ENCODE peak calls at places on chromosomes 5 and 9, in ten cellular contexts. One of them, this sample, is unnamed.

GRCh38 chr5:131258733-131259132 is 5.1 kb upstream of the CDC42SE2 start:
- DNase-seq in A549: no peak
- DNase-seq in adrenal gland: no peak
- DNase-seq in spleen: no peak
- DNase-seq in Peyer's patch: no peak
- DNase-seq in ovary: no peak
- DNase-seq in uterus: no peak
- DNase-seq in GM12891: no peak
- DNase-seq in body of pancreas: no peak
- DNase-seq in upper lobe of left lung: no peak
- DNase-seq in this sample: no peak

GRCh38 chr5:34652466-34652865 is 3.7 kb upstream of the RAI14 start:
- DNase-seq in A549: no peak
- DNase-seq in adrenal gland: no peak
- DNase-seq in spleen: no peak
- DNase-seq in Peyer's patch: no peak
- DNase-seq in ovary: no peak
- DNase-seq in uterus: no peak
- DNase-seq in GM12891: no peak
- DNase-seq in body of pancreas: no peak
- DNase-seq in upper lobe of left lung: no peak
- DNase-seq in this sample: no peak

GRCh38 chr9:20044686-20045085 is 255.8 kb upstream of the SLC24A2 start:
- DNase-seq in A549: no peak
- DNase-seq in adrenal gland: no peak
- DNase-seq in spleen: no peak
- DNase-seq in Peyer's patch: no peak
- DNase-seq in ovary: no peak
- DNase-seq in uterus: no peak
- DNase-seq in GM12891: no peak
- DNase-seq in body of pancreas: no peak
- DNase-seq in upper lobe of left lung: no peak
- DNase-seq in this sample: no peak

GRCh38 chr5:155936520-155937406 is 390.2 kb upstream of the SGCD start:
- DNase-seq in A549: no peak
- DNase-seq in adrenal gland: no peak
- DNase-seq in spleen: no peak
- DNase-seq in Peyer's patch: no peak
- DNase-seq in ovary: peak
- DNase-seq in uterus: no peak
- DNase-seq in GM12891: no peak
- DNase-seq in body of pancreas: no peak
- DNase-seq in upper lobe of left lung: no peak
- DNase-seq in this sample: no peak

GRCh38 chr9:2676466-2676865 is 40.8 kb upstream of the KCNV2 start:
- DNase-seq in A549: no peak
- DNase-seq in adrenal gland: no peak
- DNase-seq in spleen: no peak
- DNase-seq in Peyer's patch: no peak
- DNase-seq in ovary: no peak
- DNase-seq in uterus: no peak
- DNase-seq in GM12891: no peak
- DNase-seq in body of pancreas: no peak
- DNase-seq in upper lobe of left lung: no peak
- DNase-seq in this sample: no peak

GRCh38 chr9:21434202-21435014 is 5.8 kb upstream of the IFNA1 start:
- DNase-seq in A549: peak
- DNase-seq in adrenal gland: peak
- DNase-seq in spleen: no peak
- DNase-seq in Peyer's patch: no peak
- DNase-seq in ovary: no peak
- DNase-seq in uterus: no peak
- DNase-seq in GM12891: no peak
- DNase-seq in body of pancreas: peak
- DNase-seq in upper lobe of left lung: no peak
- DNase-seq in this sample: peak

GRCh38 chr9:69344459-69344858 is 19.4 kb downstream of the ENTREP1 start:
- DNase-seq in A549: no peak
- DNase-seq in adrenal gland: no peak
- DNase-seq in spleen: no peak
- DNase-seq in Peyer's patch: no peak
- DNase-seq in ovary: no peak
- DNase-seq in uterus: no peak
- DNase-seq in GM12891: no peak
- DNase-seq in body of pancreas: no peak
- DNase-seq in upper lobe of left lung: no peak
- DNase-seq in this sample: no peak

GRCh38 chr9:4237748-4238511 is 61.9 kb downstream of the GLIS3 start:
- DNase-seq in A549: no peak
- DNase-seq in adrenal gland: no peak
- DNase-seq in spleen: no peak
- DNase-seq in Peyer's patch: no peak
- DNase-seq in ovary: no peak
- DNase-seq in uterus: no peak
- DNase-seq in GM12891: no peak
- DNase-seq in body of pancreas: no peak
- DNase-seq in upper lobe of left lung: no peak
- DNase-seq in this sample: no peak

GRCh38 chr5:10536931-10537579 is 26.8 kb upstream of the ANKRD33B start:
- DNase-seq in A549: no peak
- DNase-seq in adrenal gland: no peak
- DNase-seq in spleen: no peak
- DNase-seq in Peyer's patch: no peak
- DNase-seq in ovary: no peak
- DNase-seq in uterus: no peak
- DNase-seq in GM12891: no peak
- DNase-seq in body of pancreas: no peak
- DNase-seq in upper lobe of left lung: no peak
- DNase-seq in this sample: peak

GRCh38 chr5:173020643-173021042 is 35.5 kb upstream of the CREBRF start:
- DNase-seq in A549: no peak
- DNase-seq in adrenal gland: no peak
- DNase-seq in spleen: no peak
- DNase-seq in Peyer's patch: no peak
- DNase-seq in ovary: peak
- DNase-seq in uterus: peak
- DNase-seq in GM12891: no peak
- DNase-seq in body of pancreas: no peak
- DNase-seq in upper lobe of left lung: no peak
- DNase-seq in this sample: no peak

GRCh38 chr9:114777841-114778240 is 28.0 kb downstream of the TNFSF15 start:
- DNase-seq in A549: peak
- DNase-seq in adrenal gland: no peak
- DNase-seq in spleen: no peak
- DNase-seq in Peyer's patch: no peak
- DNase-seq in ovary: no peak
- DNase-seq in uterus: no peak
- DNase-seq in GM12891: no peak
- DNase-seq in body of pancreas: no peak
- DNase-seq in upper lobe of left lung: no peak
- DNase-seq in this sample: no peak

GRCh38 chr5:168324864-168325615 is 33.6 kb downstream of the WWC1 start:
- DNase-seq in A549: peak
- DNase-seq in adrenal gland: no peak
- DNase-seq in spleen: peak
- DNase-seq in Peyer's patch: no peak
- DNase-seq in ovary: no peak
- DNase-seq in uterus: no peak
- DNase-seq in GM12891: no peak
- DNase-seq in body of pancreas: peak
- DNase-seq in upper lobe of left lung: no peak
- DNase-seq in this sample: no peak

GRCh38 chr5:179549973-179550510 is 312 bp upstream of the RUFY1 start:
- DNase-seq in A549: no peak
- DNase-seq in adrenal gland: no peak
- DNase-seq in spleen: peak
- DNase-seq in Peyer's patch: no peak
- DNase-seq in ovary: no peak
- DNase-seq in uterus: no peak
- DNase-seq in GM12891: no peak
- DNase-seq in body of pancreas: no peak
- DNase-seq in upper lobe of left lung: peak
- DNase-seq in this sample: peak

GRCh38 chr9:2036844-2037243 is 21.7 kb downstream of the SMARCA2 start:
- DNase-seq in A549: no peak
- DNase-seq in adrenal gland: no peak
- DNase-seq in spleen: no peak
- DNase-seq in Peyer's patch: no peak
- DNase-seq in ovary: no peak
- DNase-seq in uterus: no peak
- DNase-seq in GM12891: no peak
- DNase-seq in body of pancreas: no peak
- DNase-seq in upper lobe of left lung: no peak
- DNase-seq in this sample: no peak

GRCh38 chr5:155085282-155085990 is 71.9 kb downstream of the KIF4B start:
- DNase-seq in A549: no peak
- DNase-seq in adrenal gland: no peak
- DNase-seq in spleen: no peak
- DNase-seq in Peyer's patch: no peak
- DNase-seq in ovary: no peak
- DNase-seq in uterus: no peak
- DNase-seq in GM12891: no peak
- DNase-seq in body of pancreas: no peak
- DNase-seq in upper lobe of left lung: no peak
- DNase-seq in this sample: no peak

GRCh38 chr5:122078116-122078865 is at the start of gene LOX:
- DNase-seq in A549: peak
- DNase-seq in adrenal gland: peak
- DNase-seq in spleen: no peak
- DNase-seq in Peyer's patch: peak
- DNase-seq in ovary: peak
- DNase-seq in uterus: peak
- DNase-seq in GM12891: no peak
- DNase-seq in body of pancreas: peak
- DNase-seq in upper lobe of left lung: peak
- DNase-seq in this sample: peak
- TF ChIP-seq POLR2A in A549: no peak
- TF ChIP-seq POLR2A in adrenal gland: peak
- TF ChIP-seq POLR2A in spleen: no peak
- TF ChIP-seq POLR2A in Peyer's patch: no peak
- TF ChIP-seq POLR2A in ovary: no peak
- TF ChIP-seq POLR2A in uterus: peak
- TF ChIP-seq POLR2A in GM12891: no peak
- TF ChIP-seq POLR2A in body of pancreas: no peak
- TF ChIP-seq POLR2A in upper lobe of left lung: peak
- TF ChIP-seq POLR2A in this sample: no peak

DNA sequence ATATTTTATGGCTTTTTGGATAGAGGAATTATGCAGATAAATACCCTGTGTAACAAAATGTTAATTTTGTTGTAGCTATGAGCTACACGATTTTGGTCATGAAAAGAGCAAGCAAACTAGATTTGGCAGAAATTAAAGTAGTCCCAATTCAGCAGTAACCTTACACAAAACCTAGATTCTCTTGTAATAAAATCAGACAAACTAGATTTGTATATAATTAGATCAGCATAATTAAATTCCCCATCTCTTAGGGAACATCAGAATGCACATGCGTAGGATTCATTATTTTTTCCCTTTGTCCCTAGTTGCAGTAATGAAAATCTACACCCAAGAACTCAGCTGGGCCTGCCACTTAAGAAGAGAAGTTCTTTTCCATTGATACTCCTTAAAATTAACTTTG is 1879.2 kb upstream of the CDH9 start:
- DNase-seq in A549: no peak
- DNase-seq in adrenal gland: no peak
- DNase-seq in spleen: no peak
- DNase-seq in Peyer's patch: no peak
- DNase-seq in ovary: no peak
- DNase-seq in uterus: no peak
- DNase-seq in GM12891: no peak
- DNase-seq in body of pancreas: no peak
- DNase-seq in upper lobe of left lung: no peak
- DNase-seq in this sample: no peak
- TF ChIP-seq POLR2A in A549: no peak
- TF ChIP-seq POLR2A in adrenal gland: no peak
- TF ChIP-seq POLR2A in spleen: no peak
- TF ChIP-seq POLR2A in Peyer's patch: no peak
- TF ChIP-seq POLR2A in ovary: no peak
- TF ChIP-seq POLR2A in uterus: no peak
- TF ChIP-seq POLR2A in GM12891: no peak
- TF ChIP-seq POLR2A in body of pancreas: no peak
- TF ChIP-seq POLR2A in upper lobe of left lung: no peak
- TF ChIP-seq POLR2A in this sample: no peak

DNA sequence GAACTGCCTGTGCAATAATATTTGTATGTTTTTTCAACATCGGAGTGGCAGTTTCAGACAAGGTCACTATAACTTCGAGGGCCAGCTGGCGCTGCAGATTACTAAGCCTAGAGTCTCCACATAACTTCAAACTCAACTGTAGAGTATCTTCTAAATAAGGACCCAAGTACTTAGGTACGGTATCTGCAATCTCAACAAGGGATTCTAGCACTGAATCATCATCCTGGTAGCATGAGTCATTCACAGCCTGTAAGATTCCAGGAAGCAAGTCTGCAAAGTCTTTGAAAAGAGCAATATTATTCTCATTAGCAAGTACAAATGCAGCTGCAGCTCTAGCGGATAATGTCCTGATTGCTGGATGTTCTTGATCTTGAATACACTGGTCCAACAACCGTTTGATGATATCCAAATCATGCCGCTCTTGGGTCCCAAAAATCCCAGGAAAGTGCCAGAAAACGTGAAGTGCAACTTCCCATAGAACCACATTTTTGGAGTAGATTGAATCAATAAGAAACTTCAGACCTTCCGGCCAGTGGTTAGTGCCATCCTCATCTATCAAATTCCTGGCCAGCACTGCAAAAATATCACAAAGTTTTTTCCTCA is 655 bp downstream of the RANBP6 start:
- DNase-seq in A549: peak
- DNase-seq in adrenal gland: no peak
- DNase-seq in spleen: no peak
- DNase-seq in Peyer's patch: no peak
- DNase-seq in ovary: no peak
- DNase-seq in uterus: no peak
- DNase-seq in GM12891: no peak
- DNase-seq in body of pancreas: peak
- DNase-seq in upper lobe of left lung: no peak
- DNase-seq in this sample: peak
- TF ChIP-seq POLR2A in A549: no peak
- TF ChIP-seq POLR2A in adrenal gland: no peak
- TF ChIP-seq POLR2A in spleen: no peak
- TF ChIP-seq POLR2A in Peyer's patch: no peak
- TF ChIP-seq POLR2A in ovary: no peak
- TF ChIP-seq POLR2A in uterus: no peak
- TF ChIP-seq POLR2A in GM12891: no peak
- TF ChIP-seq POLR2A in body of pancreas: no peak
- TF ChIP-seq POLR2A in upper lobe of left lung: no peak
- TF ChIP-seq POLR2A in this sample: no peak

DNA sequence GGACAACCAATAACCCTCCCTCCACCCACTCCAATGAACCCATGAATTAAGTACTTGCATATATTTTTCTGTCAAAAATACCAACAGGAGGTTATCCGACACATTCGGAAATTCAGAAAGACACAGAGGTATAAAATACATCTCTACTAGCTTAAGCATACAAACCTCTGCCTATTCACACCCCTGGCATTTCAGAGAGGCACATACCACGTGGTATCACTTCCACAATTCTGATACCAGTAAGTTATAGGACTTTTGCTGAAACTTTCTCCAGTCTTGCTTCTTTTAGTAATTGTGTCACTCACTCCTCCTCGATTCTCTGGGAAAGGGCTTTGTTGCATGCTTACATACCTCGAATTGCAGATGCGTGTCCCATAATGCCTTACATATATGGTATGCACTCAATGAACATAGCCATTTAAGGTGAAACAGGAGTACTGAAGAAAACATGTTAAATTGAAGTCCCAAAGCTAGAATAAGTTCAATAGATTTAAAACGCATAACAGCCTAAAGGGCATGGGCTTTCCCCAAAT is 58.1 kb downstream of the TLE1 start:
- DNase-seq in A549: no peak
- DNase-seq in adrenal gland: no peak
- DNase-seq in spleen: no peak
- DNase-seq in Peyer's patch: no peak
- DNase-seq in ovary: no peak
- DNase-seq in uterus: no peak
- DNase-seq in GM12891: no peak
- DNase-seq in body of pancreas: no peak
- DNase-seq in upper lobe of left lung: no peak
- DNase-seq in this sample: no peak
- TF ChIP-seq POLR2A in A549: no peak
- TF ChIP-seq POLR2A in adrenal gland: no peak
- TF ChIP-seq POLR2A in spleen: no peak
- TF ChIP-seq POLR2A in Peyer's patch: no peak
- TF ChIP-seq POLR2A in ovary: no peak
- TF ChIP-seq POLR2A in uterus: no peak
- TF ChIP-seq POLR2A in GM12891: no peak
- TF ChIP-seq POLR2A in body of pancreas: no peak
- TF ChIP-seq POLR2A in upper lobe of left lung: no peak
- TF ChIP-seq POLR2A in this sample: no peak